ENCODE peak calls at places on chromosomes 2 and 18, in four cellular contexts. L is HFFc6; B is CD4-positive, alpha-beta T cell; Z is LNCaP clone FGC. M is an unnamed sample.

GRCh38 chr2:33216508-33217182 is 259.8 kb upstream of the RASGRP3 start:
- DNase-seq in L (peak), B (no peak), Z (no peak), M (no peak)

GRCh38 chr2:35933031-35933430 is 422.5 kb upstream of the CRIM1 start:
- DNase-seq in L (no peak), B (no peak), Z (no peak), M (no peak)

GRCh38 chr18:63158676-63159291 is 160.8 kb downstream of the BCL2 start:
- DNase-seq in L (no peak), B (no peak), Z (no peak), M (no peak)

GRCh38 chr2:26459991-26460612 is 17.8 kb downstream of the OTOF start:
- DNase-seq in L (no peak), B (no peak), Z (no peak), M (no peak)

GRCh38 chr2:33104052-33104623 is 157.4 kb downstream of the LTBP1 start:
- DNase-seq in L (peak), B (no peak), Z (no peak), M (no peak)

GRCh38 chr2:109528811-109529501 is 84.8 kb downstream of the SEPTIN10 start:
- DNase-seq in L (no peak), B (no peak), Z (no peak), M (no peak)

GRCh38 chr2:234293973-234294372 is 202.9 kb downstream of the ARL4C start:
- DNase-seq in L (no peak), B (no peak), Z (no peak), M (no peak)

GRCh38 chr2:213627054-213627710 is 342.9 kb downstream of the SPAG16 start:
- DNase-seq in L (no peak), B (no peak), Z (no peak), M (no peak)

GRCh38 chr2:112031916-112032582 is 23.0 kb upstream of the TMEM87B start:
- DNase-seq in L (no peak), B (no peak), Z (no peak), M (no peak)

GRCh38 chr18:28127763-28128737 is 48.9 kb downstream of the CDH2 start:
- DNase-seq in L (peak), B (no peak), Z (no peak), M (no peak)

GRCh38 chr2:167732251-167732788 is 515.1 kb downstream of the STK39 start:
- DNase-seq in L (no peak), B (no peak), Z (no peak), M (peak)

GRCh38 chr2:112029164-112029563 is 25.9 kb upstream of the TMEM87B start:
- DNase-seq in L (no peak), B (no peak), Z (peak), M (no peak)

GRCh38 chr2:155266579-155266978 is 568.1 kb downstream of the KCNJ3 start:
- DNase-seq in L (no peak), B (no peak), Z (no peak), M (no peak)

GRCh38 chr2:50820176-50820575 is 211.8 kb downstream of the NRXN1 start:
- DNase-seq in L (no peak), B (no peak), Z (no peak), M (no peak)

GRCh38 chr18:11981633-11982366 is 493 bp downstream of the IMPA2 start:
- DNase-seq in L (no peak), B (no peak), Z (no peak), M (peak)

GRCh38 chr18:13500891-13501887 is 225.2 kb downstream of the FAM210A start:
- DNase-seq in L (peak), B (no peak), Z (peak), M (no peak)

DNA sequence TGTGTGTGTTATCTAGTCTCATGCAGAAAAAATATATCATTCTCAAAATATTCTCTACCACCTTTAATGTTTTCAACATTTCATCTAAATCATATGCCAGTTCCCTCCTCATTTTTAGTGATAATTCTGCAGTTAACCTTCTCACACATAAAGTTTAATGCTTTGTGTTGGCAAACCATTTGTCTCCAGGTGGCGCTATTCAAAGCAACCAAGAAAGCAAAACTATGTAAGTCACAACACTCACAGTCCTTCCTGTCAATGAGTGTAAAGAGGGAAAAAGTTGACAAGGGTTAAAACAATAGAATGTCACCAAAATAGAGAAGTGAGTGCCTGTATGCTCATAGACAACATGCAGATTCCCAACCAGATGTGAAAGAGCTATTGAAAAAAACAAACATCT is 961.6 kb upstream of the LRRTM1 start:
- DNase-seq in L (no peak), B (no peak), Z (no peak), M (peak)
- TF ChIP-seq CTCF in L (no peak), B (no peak), Z (peak), M (peak)

GRCh38 chr2:197170137-197170682 is 140.4 kb downstream of the ANKRD44 start:
- DNase-seq in L (peak), B (no peak), Z (peak), M (no peak)

GRCh38 chr2:197171582-197171981 is 139.0 kb downstream of the ANKRD44 start:
- DNase-seq in L (no peak), B (no peak), Z (no peak), M (no peak)

GRCh38 chr2:197165020-197165419 is 145.6 kb downstream of the ANKRD44 start:
- DNase-seq in L (no peak), B (no peak), Z (peak), M (no peak)

GRCh38 chr2:197167608-197168287 is 142.8 kb downstream of the ANKRD44 start:
- DNase-seq in L (no peak), B (no peak), Z (no peak), M (no peak)

GRCh38 chr2:197168705-197169104 is 141.9 kb downstream of the ANKRD44 start:
- DNase-seq in L (peak), B (peak), Z (no peak), M (peak)
- TF ChIP-seq CTCF in L (peak), B (peak), Z (peak), M (peak)

GRCh38 chr2:39223909-39224308 is 19.9 kb downstream of the CDKL4 start:
- DNase-seq in L (no peak), B (no peak), Z (no peak), M (no peak)

GRCh38 chr2:39232141-39232540 is 11.6 kb downstream of the CDKL4 start:
- DNase-seq in L (peak), B (no peak), Z (no peak), M (no peak)

GRCh38 chr2:39227628-39228412 is 15.9 kb downstream of the CDKL4 start:
- DNase-seq in L (peak), B (peak), Z (peak), M (peak)

GRCh38 chr2:39225564-39225963 is 18.2 kb downstream of the CDKL4 start:
- DNase-seq in L (no peak), B (no peak), Z (no peak), M (no peak)

DNA sequence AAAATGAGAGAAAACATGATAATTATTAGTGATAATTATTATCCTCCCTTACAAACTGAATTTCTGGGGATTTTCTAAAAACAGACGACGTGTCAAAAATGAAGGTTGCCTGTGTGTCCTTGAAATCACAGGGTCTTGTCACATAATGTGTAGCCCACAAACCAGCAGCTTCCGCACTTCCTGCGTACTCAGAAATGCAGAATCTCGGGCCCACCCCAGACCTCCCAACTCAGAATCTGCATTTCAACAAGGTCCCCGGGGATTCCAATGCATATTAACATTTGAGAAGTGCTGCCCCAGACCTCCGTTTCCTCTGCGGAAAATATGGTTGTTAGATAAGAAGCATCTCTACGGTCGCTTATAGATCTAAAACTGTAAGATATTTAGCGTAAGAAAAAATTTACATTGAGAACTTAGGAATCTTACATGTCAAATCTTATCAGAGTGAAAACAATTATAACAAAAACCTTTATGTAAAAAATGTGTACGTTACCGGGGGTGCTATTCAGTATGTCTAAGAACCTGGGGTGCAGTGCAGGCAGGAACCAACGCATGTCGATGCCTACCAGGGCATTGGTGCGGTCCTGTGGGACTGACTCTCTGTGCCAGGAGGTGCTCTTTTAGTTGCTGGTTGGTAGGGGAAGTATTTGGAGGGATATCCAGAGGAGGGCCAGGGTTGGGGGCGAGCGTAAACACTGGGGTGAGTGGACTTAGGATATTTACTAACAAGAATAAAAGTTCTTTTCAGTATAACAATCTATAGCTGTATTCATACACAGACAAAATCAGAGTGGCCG is 15.2 kb downstream of the CDKL4 start:
- DNase-seq in L (no peak), B (no peak), Z (no peak), M (no peak)
- TF ChIP-seq CTCF in L (peak), B (peak), Z (no peak), M (no peak)

GRCh38 chr2:132651115-132652099 is 18.6 kb downstream of the LYPD1 start:
- DNase-seq in L (peak), B (no peak), Z (no peak), M (peak)
- TF ChIP-seq CTCF in L (peak), B (no peak), Z (peak), M (peak)

DNA sequence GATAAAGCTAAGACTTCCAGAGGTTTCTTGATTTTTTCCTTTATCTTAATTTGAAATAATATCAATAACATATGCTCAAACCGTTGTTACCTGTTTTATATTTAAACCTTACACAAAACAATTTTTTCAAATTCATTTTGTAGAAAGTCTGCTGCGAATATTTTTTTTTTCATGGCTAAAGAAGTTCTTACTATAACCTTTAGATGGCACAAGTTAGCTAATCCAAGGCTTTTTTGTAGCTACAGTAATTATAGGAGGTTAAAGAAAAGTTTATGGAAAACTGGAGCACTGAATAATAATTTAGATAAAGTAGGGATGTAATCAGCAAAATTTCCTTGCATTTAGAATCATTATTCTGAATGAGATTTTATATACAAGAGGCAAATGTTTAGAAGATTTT is 78.0 kb upstream of the PNPT1 start:
- DNase-seq in L (peak), B (no peak), Z (peak), M (no peak)
- TF ChIP-seq CTCF in L (peak), B (no peak), Z (peak), M (peak)